ENCODE peak calls at places on chromosome 6, in eight cellular contexts. W, R, T, D, V, Y, S and C are unnamed samples.

GRCh38 chr6:44451803-44452690 is 64.5 kb downstream of the CDC5L start:
- DNase-seq in W (no peak), R (no peak), T (no peak), D (no peak), V (no peak), Y (no peak), S (no peak), C (no peak)

GRCh38 chr6:29131691-29132090 is 23.8 kb downstream of the OR2J3 start:
- DNase-seq in W (no peak), R (no peak), T (no peak), D (peak; percentile 32), V (no peak), Y (no peak), S (no peak), C (no peak)

GRCh38 chr6:52574709-52575489 is 2.0 kb downstream of the TRAM2 start:
- DNase-seq in W (no peak), R (peak; percentile 83), T (peak; percentile 40), D (no peak), V (no peak), Y (peak; percentile 65), S (peak; percentile 75), C (no peak)

GRCh38 chr6:74057326-74057725 is 361.3 kb downstream of the CD109 start:
- DNase-seq in W (no peak), R (no peak), T (no peak), D (no peak), V (no peak), Y (no peak), S (no peak), C (no peak)

GRCh38 chr6:56528412-56528841 is 114.3 kb downstream of the DST start:
- DNase-seq in W (no peak), R (no peak), T (no peak), D (peak; percentile 66), V (no peak), Y (no peak), S (no peak), C (no peak)

GRCh38 chr6:1904898-1905297 is 295.2 kb downstream of the FOXC1 start:
- DNase-seq in W (no peak), R (no peak), T (no peak), D (no peak), V (no peak), Y (no peak), S (no peak), C (no peak)

GRCh38 chr6:146770275-146770964 is 171.6 kb downstream of the ADGB start:
- DNase-seq in W (peak; percentile 36), R (peak; percentile 24), T (no peak), D (no peak), V (no peak), Y (peak; percentile 22), S (no peak), C (peak; percentile 10)

GRCh38 chr6:44534291-44534690 is 146.8 kb downstream of the CDC5L start:
- DNase-seq in W (peak; percentile 42), R (no peak), T (no peak), D (no peak), V (no peak), Y (no peak), S (no peak), C (no peak)

GRCh38 chr6:43945778-43946100 is 175.7 kb downstream of the VEGFA start:
- DNase-seq in W (no peak), R (no peak), T (no peak), D (no peak), V (no peak), Y (no peak), S (no peak), C (no peak)

GRCh38 chr6:108180776-108181175 is 15.0 kb downstream of the NR2E1 start:
- DNase-seq in W (no peak), R (no peak), T (no peak), D (no peak), V (no peak), Y (no peak), S (no peak), C (no peak)

GRCh38 chr6:154928325-154928922 is 66.7 kb upstream of the TIAM2 start:
- DNase-seq in W (peak; percentile 75), R (peak; percentile 55), T (peak; percentile 65), D (peak; percentile 42), V (peak; percentile 40), Y (peak; percentile 43), S (peak; percentile 37), C (no peak)

GRCh38 chr6:139230421-139230840 is 61.4 kb downstream of the TXLNB start:
- DNase-seq in W (peak; percentile 67), R (no peak), T (no peak), D (no peak), V (no peak), Y (no peak), S (no peak), C (no peak)

GRCh38 chr6:83311231-83311630 is 118.1 kb downstream of the RWDD2A start:
- DNase-seq in W (no peak), R (no peak), T (no peak), D (no peak), V (no peak), Y (no peak), S (no peak), C (no peak)

GRCh38 chr6:83310046-83310445 is 116.9 kb downstream of the RWDD2A start:
- DNase-seq in W (no peak), R (no peak), T (no peak), D (no peak), V (no peak), Y (no peak), S (no peak), C (no peak)

GRCh38 chr6:83309344-83309743 is 116.2 kb downstream of the RWDD2A start:
- DNase-seq in W (no peak), R (no peak), T (no peak), D (peak; percentile 43), V (no peak), Y (no peak), S (no peak), C (no peak)

GRCh38 chr6:83313880-83314279 is 117.0 kb downstream of the ME1 start:
- DNase-seq in W (no peak), R (no peak), T (no peak), D (no peak), V (no peak), Y (no peak), S (no peak), C (no peak)

GRCh38 chr6:83314693-83315092 is 116.2 kb downstream of the ME1 start:
- DNase-seq in W (no peak), R (no peak), T (no peak), D (no peak), V (no peak), Y (no peak), S (no peak), C (no peak)
- H3K36me3 ChIP-seq in W (no peaks in the 10 kb centered on the region), R (no peaks in the 10 kb centered on the region), T (no peaks in the 10 kb centered on the region), D (no peaks in the 10 kb centered on the region), V (no peaks in the 10 kb centered on the region), Y (no peaks in the 10 kb centered on the region), S (no peaks in the 10 kb centered on the region), C (no peaks in the 10 kb centered on the region)

GRCh38 chr6:35473849-35474128 is 5.6 kb downstream of the RPL10A start:
- DNase-seq in W (peak; percentile 50), R (no peak), T (no peak), D (no peak), V (no peak), Y (no peak), S (no peak), C (no peak)

GRCh38 chr6:35475573-35475972 is 7.4 kb downstream of the RPL10A start:
- DNase-seq in W (no peak), R (no peak), T (no peak), D (no peak), V (no peak), Y (no peak), S (no peak), C (no peak)

GRCh38 chr6:35476004-35476403 is 7.8 kb downstream of the RPL10A start:
- DNase-seq in W (no peak), R (no peak), T (no peak), D (no peak), V (no peak), Y (no peak), S (no peak), C (no peak)

GRCh38 chr6:35474129-35474977 is 6.2 kb downstream of the RPL10A start:
- DNase-seq in W (peak; percentile 29), R (no peak), T (no peak), D (no peak), V (no peak), Y (no peak), S (peak; percentile 28), C (no peak)

DNA sequence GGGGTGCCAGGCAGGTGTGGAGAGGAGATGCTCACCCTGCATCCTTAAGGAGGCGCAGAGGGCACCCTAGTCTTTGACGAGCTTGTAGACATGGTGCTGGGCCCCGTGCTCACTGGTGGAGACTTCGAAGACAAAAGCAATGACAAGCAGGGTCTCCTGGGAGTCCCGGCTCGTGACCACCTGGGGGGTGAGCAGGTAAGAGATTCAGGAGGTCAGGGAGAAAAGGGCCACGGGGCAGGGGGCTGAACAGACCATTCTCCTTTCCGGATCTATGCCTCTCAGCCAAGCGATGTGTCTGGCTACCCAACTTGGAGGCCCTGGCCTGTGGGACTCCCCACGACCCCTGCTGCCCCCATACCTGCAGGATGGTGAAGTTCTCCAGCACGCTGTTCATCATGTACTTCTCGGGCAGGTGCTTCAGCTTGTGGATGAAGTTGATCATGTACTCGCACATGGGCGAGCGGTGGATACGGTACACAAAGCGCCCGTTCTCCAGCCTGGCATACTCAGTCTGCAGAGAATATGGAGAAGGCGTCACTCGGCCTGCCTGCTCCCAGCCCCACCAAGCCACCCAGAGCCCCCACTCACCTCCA is 6.9 kb downstream of the RPL10A start:
- DNase-seq in W (no peak), R (no peak), T (no peak), D (no peak), V (no peak), Y (no peak), S (no peak), C (no peak)
- H3K36me3 ChIP-seq in W (peaks cover 17% of the 10 kb centered on the region), R (peaks cover 100% of the 10 kb centered on the region), T (peaks cover 4% of the 10 kb centered on the region), D (peaks cover 7% of the 10 kb centered on the region), V (no peaks in the 10 kb centered on the region), Y (peaks cover 29% of the 10 kb centered on the region), S (peaks cover 3% of the 10 kb centered on the region), C (peaks cover 95% of the 10 kb centered on the region)

GRCh38 chr6:170553686-170554085 is 483 bp upstream of the TBP start:
- DNase-seq in W (no peak), R (peak; percentile 23), T (peak; percentile 43), D (no peak), V (peak; percentile 39), Y (peak; percentile 51), S (no peak), C (no peak)
- H3K36me3 ChIP-seq in W (no peaks in the 10 kb centered on the region), R (peaks cover 20% of the 10 kb centered on the region), T (peaks cover 2% of the 10 kb centered on the region), D (peaks cover 11% of the 10 kb centered on the region), V (no peaks in the 10 kb centered on the region), Y (peaks cover 4% of the 10 kb centered on the region), S (no peaks in the 10 kb centered on the region), C (no peaks in the 10 kb centered on the region)

GRCh38 chr6:53984163-53984562 is 127.1 kb upstream of the MLIP start:
- DNase-seq in W (no peak), R (no peak), T (no peak), D (peak; percentile 97), V (no peak), Y (no peak), S (no peak), C (no peak)

GRCh38 chr6:53984581-53984980 is 126.7 kb upstream of the MLIP start:
- DNase-seq in W (no peak), R (no peak), T (no peak), D (no peak), V (no peak), Y (no peak), S (no peak), C (no peak)

GRCh38 chr6:53982361-53983050 is 128.7 kb upstream of the MLIP start:
- DNase-seq in W (peak; percentile 36), R (no peak), T (no peak), D (peak; percentile 82), V (no peak), Y (no peak), S (no peak), C (no peak)

GRCh38 chr6:53985361-53985760 is 125.9 kb upstream of the MLIP start:
- DNase-seq in W (no peak), R (no peak), T (no peak), D (no peak), V (no peak), Y (no peak), S (no peak), C (no peak)

GRCh38 chr6:53983301-53983700 is 127.9 kb upstream of the MLIP start:
- DNase-seq in W (no peak), R (no peak), T (no peak), D (no peak), V (no peak), Y (no peak), S (no peak), C (no peak)
- H3K36me3 ChIP-seq in W (no peaks in the 10 kb centered on the region), R (no peaks in the 10 kb centered on the region), T (no peaks in the 10 kb centered on the region), D (no peaks in the 10 kb centered on the region), V (no peaks in the 10 kb centered on the region), Y (no peaks in the 10 kb centered on the region), S (no peaks in the 10 kb centered on the region), C (no peaks in the 10 kb centered on the region)